ENCODE peak calls at places on chromosomes 12 and 14, in seven cellular contexts. One of them, this sample, is unnamed.

GRCh38 chr12:113207621-113208040 is 13.6 kb upstream of the TPCN1 start:
- DNase-seq in choroid plexus epithelial cell: peak
- DNase-seq in foreskin fibroblast: no peak
- DNase-seq in fibroblast of mammary gland: no peak
- DNase-seq in fibroblast of lung: peak
- DNase-seq in tibial artery: no peak
- DNase-seq in cardiac fibroblast: no peak
- DNase-seq in this sample: no peak

GRCh38 chr14:24224618-24225071 is 7.5 kb downstream of the NEDD8 start:
- DNase-seq in fibroblast of mammary gland: peak
- DNase-seq in foreskin fibroblast: peak
- DNase-seq in tibial artery: peak
- DNase-seq in cardiac fibroblast: peak
- DNase-seq in choroid plexus epithelial cell: peak
- DNase-seq in fibroblast of lung: peak
- DNase-seq in this sample: no peak

GRCh38 chr12:6539276-6540134 is 5.2 kb downstream of the GAPDH start:
- DNase-seq in cardiac fibroblast: peak
- DNase-seq in fibroblast of mammary gland: no peak
- DNase-seq in tibial artery: no peak
- DNase-seq in choroid plexus epithelial cell: no peak
- DNase-seq in foreskin fibroblast: peak
- DNase-seq in fibroblast of lung: no peak
- DNase-seq in this sample: no peak

GRCh38 chr12:716506-716905 is 35.9 kb upstream of the WNK1 start:
- DNase-seq in choroid plexus epithelial cell: peak
- DNase-seq in fibroblast of mammary gland: no peak
- DNase-seq in tibial artery: no peak
- DNase-seq in foreskin fibroblast: no peak
- DNase-seq in cardiac fibroblast: peak
- DNase-seq in fibroblast of lung: peak
- DNase-seq in this sample: no peak

GRCh38 chr12:110279561-110279960 is 1.5 kb upstream of the ATP2A2 start:
- DNase-seq in tibial artery: no peak
- DNase-seq in fibroblast of lung: no peak
- DNase-seq in cardiac fibroblast: no peak
- DNase-seq in choroid plexus epithelial cell: no peak
- DNase-seq in foreskin fibroblast: no peak
- DNase-seq in fibroblast of mammary gland: no peak
- DNase-seq in this sample: no peak

GRCh38 chr12:49881400-49882247 is 22.1 kb downstream of the FAIM2 start:
- DNase-seq in cardiac fibroblast: no peak
- DNase-seq in tibial artery: peak
- DNase-seq in fibroblast of lung: no peak
- DNase-seq in fibroblast of mammary gland: no peak
- DNase-seq in choroid plexus epithelial cell: no peak
- DNase-seq in foreskin fibroblast: no peak
- DNase-seq in this sample: no peak

GRCh38 chr12:53746592-53747491 is 4.9 kb downstream of the CISTR start:
- DNase-seq in fibroblast of lung: peak
- DNase-seq in fibroblast of mammary gland: peak
- DNase-seq in cardiac fibroblast: peak
- DNase-seq in foreskin fibroblast: peak
- DNase-seq in tibial artery: peak
- DNase-seq in choroid plexus epithelial cell: peak
- DNase-seq in this sample: peak

GRCh38 chr12:74999474-74999873 is 210.2 kb downstream of the KCNC2 start:
- DNase-seq in foreskin fibroblast: no peak
- DNase-seq in tibial artery: no peak
- DNase-seq in choroid plexus epithelial cell: no peak
- DNase-seq in fibroblast of lung: no peak
- DNase-seq in fibroblast of mammary gland: no peak
- DNase-seq in cardiac fibroblast: no peak
- DNase-seq in this sample: no peak

GRCh38 chr14:75310295-75311059 is 31.8 kb downstream of the FOS start:
- DNase-seq in cardiac fibroblast: peak
- DNase-seq in fibroblast of lung: peak
- DNase-seq in foreskin fibroblast: peak
- DNase-seq in fibroblast of mammary gland: peak
- DNase-seq in tibial artery: peak
- DNase-seq in choroid plexus epithelial cell: peak
- DNase-seq in this sample: peak

GRCh38 chr12:47038270-47038748 is 41.1 kb upstream of the PCED1B start:
- DNase-seq in choroid plexus epithelial cell: peak
- DNase-seq in tibial artery: no peak
- DNase-seq in cardiac fibroblast: no peak
- DNase-seq in foreskin fibroblast: no peak
- DNase-seq in fibroblast of mammary gland: no peak
- DNase-seq in fibroblast of lung: peak
- DNase-seq in this sample: no peak

GRCh38 chr14:96587823-96588385 is 85.7 kb downstream of the PAPOLA start:
- DNase-seq in fibroblast of mammary gland: no peak
- DNase-seq in cardiac fibroblast: no peak
- DNase-seq in tibial artery: no peak
- DNase-seq in fibroblast of lung: no peak
- DNase-seq in choroid plexus epithelial cell: no peak
- DNase-seq in foreskin fibroblast: no peak
- DNase-seq in this sample: no peak

GRCh38 chr14:88559852-88560251 is 3.0 kb upstream of the ZC3H14 start:
- DNase-seq in tibial artery: no peak
- DNase-seq in cardiac fibroblast: peak
- DNase-seq in choroid plexus epithelial cell: peak
- DNase-seq in fibroblast of mammary gland: peak
- DNase-seq in foreskin fibroblast: peak
- DNase-seq in fibroblast of lung: peak
- DNase-seq in this sample: peak

GRCh38 chr12:109475993-109476806 is 900 bp downstream of the KCTD10 start:
- DNase-seq in fibroblast of mammary gland: peak
- DNase-seq in tibial artery: no peak
- DNase-seq in fibroblast of lung: peak
- DNase-seq in choroid plexus epithelial cell: no peak
- DNase-seq in foreskin fibroblast: peak
- DNase-seq in cardiac fibroblast: peak
- DNase-seq in this sample: no peak

GRCh38 chr12:49750027-49750977 is 8.9 kb downstream of the TMBIM6 start:
- DNase-seq in choroid plexus epithelial cell: peak
- DNase-seq in tibial artery: no peak
- DNase-seq in foreskin fibroblast: peak
- DNase-seq in fibroblast of lung: peak
- DNase-seq in cardiac fibroblast: peak
- DNase-seq in fibroblast of mammary gland: peak
- DNase-seq in this sample: no peak

GRCh38 chr12:69440886-69441285 is 29.3 kb upstream of the FRS2 start:
- DNase-seq in choroid plexus epithelial cell: no peak
- DNase-seq in fibroblast of mammary gland: no peak
- DNase-seq in cardiac fibroblast: no peak
- DNase-seq in tibial artery: no peak
- DNase-seq in foreskin fibroblast: no peak
- DNase-seq in fibroblast of lung: no peak
- DNase-seq in this sample: no peak

GRCh38 chr14:61841145-61841544 is 78.9 kb downstream of the SNAPC1 start:
- DNase-seq in foreskin fibroblast: peak
- DNase-seq in fibroblast of mammary gland: peak
- DNase-seq in choroid plexus epithelial cell: peak
- DNase-seq in cardiac fibroblast: peak
- DNase-seq in fibroblast of lung: no peak
- DNase-seq in tibial artery: no peak
- DNase-seq in this sample: peak

GRCh38 chr12:6459004-6459337 is 7.1 kb downstream of the TAPBPL start:
- DNase-seq in cardiac fibroblast: no peak
- DNase-seq in choroid plexus epithelial cell: no peak
- DNase-seq in fibroblast of mammary gland: no peak
- DNase-seq in foreskin fibroblast: no peak
- DNase-seq in tibial artery: no peak
- DNase-seq in fibroblast of lung: no peak
- DNase-seq in this sample: no peak

GRCh38 chr12:5305861-5306545 is 125.9 kb upstream of the NTF3 start:
- DNase-seq in cardiac fibroblast: no peak
- DNase-seq in fibroblast of lung: no peak
- DNase-seq in foreskin fibroblast: no peak
- DNase-seq in fibroblast of mammary gland: no peak
- DNase-seq in choroid plexus epithelial cell: no peak
- DNase-seq in tibial artery: no peak
- DNase-seq in this sample: no peak

GRCh38 chr14:52349731-52350130 is 35.6 kb downstream of the PTGER2 start:
- DNase-seq in cardiac fibroblast: peak
- DNase-seq in tibial artery: no peak
- DNase-seq in fibroblast of mammary gland: peak
- DNase-seq in foreskin fibroblast: no peak
- DNase-seq in choroid plexus epithelial cell: no peak
- DNase-seq in fibroblast of lung: no peak
- DNase-seq in this sample: no peak

GRCh38 chr12:45522227-45522626 is 207.3 kb upstream of the ARID2 start:
- DNase-seq in cardiac fibroblast: no peak
- DNase-seq in fibroblast of lung: no peak
- DNase-seq in foreskin fibroblast: no peak
- DNase-seq in tibial artery: no peak
- DNase-seq in choroid plexus epithelial cell: no peak
- DNase-seq in fibroblast of mammary gland: no peak
- DNase-seq in this sample: no peak

DNA sequence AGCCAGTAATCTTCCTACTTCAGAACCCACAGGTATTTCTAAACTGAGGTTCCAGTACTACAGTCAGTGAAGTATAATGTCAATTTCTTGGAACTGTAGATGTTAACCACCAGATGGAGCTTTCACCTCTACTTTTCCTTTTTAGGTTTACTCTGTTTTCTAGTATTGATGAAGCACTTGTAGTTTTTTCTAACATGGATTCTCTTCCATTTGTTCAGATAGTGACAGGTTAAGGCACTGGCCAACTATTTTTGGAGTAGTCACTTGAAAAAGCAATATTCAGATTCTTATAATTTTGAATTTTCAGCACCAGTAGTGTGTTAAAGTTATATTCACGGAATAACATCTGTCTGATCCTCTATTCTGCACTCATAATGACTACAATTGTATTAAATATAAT is 4.6 kb upstream of the SEC23A start:
- DNase-seq in choroid plexus epithelial cell: peak
- DNase-seq in fibroblast of mammary gland: peak
- DNase-seq in cardiac fibroblast: peak
- DNase-seq in foreskin fibroblast: peak
- DNase-seq in fibroblast of lung: peak
- DNase-seq in tibial artery: no peak
- DNase-seq in this sample: peak
- TF ChIP-seq CTCF in choroid plexus epithelial cell: peak
- TF ChIP-seq CTCF in fibroblast of mammary gland: peak
- TF ChIP-seq CTCF in cardiac fibroblast: peak
- TF ChIP-seq CTCF in foreskin fibroblast: peak
- TF ChIP-seq CTCF in fibroblast of lung: peak
- TF ChIP-seq CTCF in tibial artery: no peak
- TF ChIP-seq CTCF in this sample: peak

DNA sequence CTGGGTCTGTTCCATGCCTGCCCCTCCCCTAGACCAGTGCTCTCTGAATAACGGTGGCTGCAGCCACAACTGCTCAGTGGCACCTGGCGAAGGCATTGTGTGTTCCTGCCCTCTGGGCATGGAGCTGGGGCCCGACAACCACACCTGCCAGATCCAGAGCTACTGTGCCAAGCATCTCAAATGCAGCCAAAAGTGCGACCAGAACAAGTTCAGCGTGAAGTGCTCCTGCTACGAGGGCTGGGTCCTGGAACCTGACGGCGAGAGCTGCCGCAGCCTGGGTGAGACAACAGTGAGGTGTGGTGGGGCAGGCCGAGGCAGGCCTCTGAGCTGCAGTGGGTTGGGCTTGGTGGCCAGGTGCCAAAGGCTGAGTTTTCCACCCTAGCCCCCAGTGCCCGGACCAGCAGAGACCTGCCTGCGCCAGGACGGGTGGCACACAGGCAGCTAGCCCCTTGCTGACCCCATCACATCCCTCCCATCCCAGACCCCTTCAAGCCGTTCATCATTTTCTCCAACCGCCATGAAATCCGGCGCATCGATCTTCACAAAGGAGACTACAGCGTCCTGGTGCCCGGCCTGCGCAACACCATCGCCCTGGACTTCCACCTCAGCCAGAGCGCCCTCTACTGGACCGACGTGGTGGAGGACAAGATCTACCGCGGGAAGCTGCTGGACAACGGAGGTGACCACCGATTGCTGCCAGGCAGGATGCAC is 28.2 kb upstream of the LRP1-AS start:
- DNase-seq in choroid plexus epithelial cell: peak
- DNase-seq in tibial artery: peak
- DNase-seq in fibroblast of mammary gland: peak
- DNase-seq in foreskin fibroblast: peak
- DNase-seq in fibroblast of lung: peak
- DNase-seq in cardiac fibroblast: peak
- DNase-seq in this sample: peak
- TF ChIP-seq CTCF in choroid plexus epithelial cell: peak
- TF ChIP-seq CTCF in tibial artery: peak
- TF ChIP-seq CTCF in fibroblast of mammary gland: peak
- TF ChIP-seq CTCF in foreskin fibroblast: peak
- TF ChIP-seq CTCF in fibroblast of lung: peak
- TF ChIP-seq CTCF in cardiac fibroblast: peak
- TF ChIP-seq CTCF in this sample: peak

DNA sequence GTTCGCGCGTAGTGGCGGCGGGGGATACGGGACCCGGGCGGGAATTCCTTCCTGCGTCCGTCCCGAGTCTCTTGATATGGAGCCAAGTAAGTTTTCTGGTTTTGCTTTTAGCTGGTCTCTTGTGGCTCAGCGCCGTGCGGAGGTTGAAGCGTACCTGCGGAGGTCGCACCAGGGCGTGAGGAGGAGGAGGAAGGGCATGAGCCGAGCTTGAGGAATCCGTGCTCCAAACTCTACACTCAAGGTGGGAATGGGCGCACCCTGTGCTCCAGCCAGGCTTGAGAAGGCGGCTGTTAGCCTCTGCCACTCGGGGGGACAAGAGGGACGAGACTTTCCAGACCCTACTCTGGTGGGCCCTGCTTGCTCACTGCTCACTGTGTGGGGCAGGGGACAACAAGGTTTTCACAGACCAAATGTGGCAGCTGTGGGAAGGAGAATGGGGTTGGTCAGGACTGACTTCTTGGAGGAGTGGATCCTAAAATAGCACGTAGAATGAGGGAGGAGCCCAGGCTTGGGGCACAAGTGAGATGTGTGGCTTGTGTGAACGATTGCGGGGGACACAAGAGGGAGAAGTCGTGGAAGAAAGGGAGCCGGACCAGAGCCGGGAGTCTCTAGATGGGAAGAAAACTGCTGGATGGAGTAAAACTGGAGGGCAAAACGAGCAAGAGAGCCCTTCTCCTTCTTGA is 606 bp downstream of the ATG101 start:
- DNase-seq in fibroblast of lung: no peak
- DNase-seq in tibial artery: no peak
- DNase-seq in cardiac fibroblast: no peak
- DNase-seq in foreskin fibroblast: peak
- DNase-seq in fibroblast of mammary gland: no peak
- DNase-seq in choroid plexus epithelial cell: no peak
- DNase-seq in this sample: no peak
- TF ChIP-seq CTCF in fibroblast of lung: no peak
- TF ChIP-seq CTCF in tibial artery: no peak
- TF ChIP-seq CTCF in cardiac fibroblast: no peak
- TF ChIP-seq CTCF in foreskin fibroblast: no peak
- TF ChIP-seq CTCF in fibroblast of mammary gland: no peak
- TF ChIP-seq CTCF in choroid plexus epithelial cell: no peak
- TF ChIP-seq CTCF in this sample: no peak

DNA sequence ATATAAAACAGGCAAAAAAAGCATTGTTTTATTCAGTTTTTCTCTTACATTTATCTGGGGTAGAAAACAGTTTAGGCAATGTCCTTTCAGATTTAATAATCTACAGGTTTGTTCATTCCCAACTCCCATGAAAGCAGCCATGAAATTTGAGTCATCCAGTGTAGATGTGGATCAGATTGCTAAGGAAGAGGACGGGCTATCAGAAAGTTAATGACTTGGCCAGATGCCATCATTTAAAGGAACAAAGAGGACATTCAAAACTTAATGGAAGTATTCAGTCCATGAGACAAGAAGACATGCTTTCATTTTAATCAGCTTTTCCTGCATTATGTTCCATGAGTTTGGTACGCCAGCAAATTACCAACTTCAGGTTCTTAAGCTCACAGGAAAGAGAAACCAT is 31.1 kb upstream of the POC1B start:
- DNase-seq in cardiac fibroblast: no peak
- DNase-seq in fibroblast of lung: peak
- DNase-seq in choroid plexus epithelial cell: no peak
- DNase-seq in tibial artery: no peak
- DNase-seq in foreskin fibroblast: peak
- DNase-seq in fibroblast of mammary gland: no peak
- DNase-seq in this sample: peak
- TF ChIP-seq CTCF in cardiac fibroblast: no peak
- TF ChIP-seq CTCF in fibroblast of lung: no peak
- TF ChIP-seq CTCF in choroid plexus epithelial cell: no peak
- TF ChIP-seq CTCF in tibial artery: no peak
- TF ChIP-seq CTCF in foreskin fibroblast: no peak
- TF ChIP-seq CTCF in fibroblast of mammary gland: no peak
- TF ChIP-seq CTCF in this sample: no peak